ENCODE peak calls at places on chromosomes 1 and 21, in eight cellular contexts. K, L, E, M, U, R, Y and B are unnamed samples. For H3K36me3, the result is how much of the 10 kb centered on the place peaks cover.

GRCh38 chr1:23720256-23720995 is 22.8 kb upstream of the ELOA start:
- DNase-seq in K (no peak), L (no peak), E (no peak), M (no peak), U (no peak), R (no peak), Y (no peak), B (no peak)

GRCh38 chr1:46451948-46452930 is 37.4 kb upstream of the DMBX1 start:
- DNase-seq in K (no peak), L (no peak), E (peak), M (no peak), U (no peak), R (no peak), Y (no peak), B (no peak)

GRCh38 chr1:197171531-197171930 is 25.1 kb upstream of the ASPM start:
- DNase-seq in K (peak), L (no peak), E (no peak), M (no peak), U (no peak), R (no peak), Y (no peak), B (no peak)

GRCh38 chr1:50308883-50309282 is 114.4 kb downstream of the DMRTA2 start:
- DNase-seq in K (peak), L (no peak), E (no peak), M (no peak), U (no peak), R (peak), Y (peak), B (peak)

GRCh38 chr1:39737546-39738169 is 1.0 kb upstream of the PPIE start:
- DNase-seq in K (peak), L (no peak), E (no peak), M (no peak), U (no peak), R (no peak), Y (no peak), B (no peak)

GRCh38 chr1:94597701-94598100 is 56.1 kb upstream of the F3 start:
- DNase-seq in K (peak), L (no peak), E (no peak), M (no peak), U (no peak), R (no peak), Y (no peak), B (no peak)

GRCh38 chr1:180563013-180563827 is 4.5 kb downstream of the OVAAL start:
- DNase-seq in K (peak), L (no peak), E (no peak), M (no peak), U (no peak), R (no peak), Y (no peak), B (no peak)

GRCh38 chr1:27554777-27555699 is 48.9 kb downstream of the AHDC1 start:
- DNase-seq in K (no peak), L (no peak), E (peak), M (no peak), U (peak), R (no peak), Y (no peak), B (no peak)

GRCh38 chr1:36734356-36734755 is 251.6 kb upstream of the CSF3R start:
- DNase-seq in K (no peak), L (no peak), E (no peak), M (no peak), U (no peak), R (no peak), Y (no peak), B (no peak)

GRCh38 chr1:238647877-238648276 is 738.5 kb upstream of the CHRM3 start:
- DNase-seq in K (peak), L (no peak), E (no peak), M (no peak), U (no peak), R (peak), Y (no peak), B (no peak)

GRCh38 chr1:180814258-180814657 is 98.4 kb upstream of the KIAA1614 start:
- DNase-seq in K (no peak), L (no peak), E (no peak), M (no peak), U (no peak), R (no peak), Y (no peak), B (no peak)

GRCh38 chr1:55362558-55362957 is 147.4 kb upstream of the USP24 start:
- DNase-seq in K (peak), L (no peak), E (no peak), M (no peak), U (no peak), R (no peak), Y (peak), B (no peak)

GRCh38 chr1:45334308-45335245 is 5.4 kb upstream of the TOE1 start:
- DNase-seq in K (no peak), L (no peak), E (no peak), M (no peak), U (peak), R (no peak), Y (peak), B (peak)

GRCh38 chr1:89808429-89809117 is 12.3 kb upstream of the LRRC8D start:
- DNase-seq in K (peak), L (no peak), E (no peak), M (no peak), U (no peak), R (no peak), Y (no peak), B (no peak)

GRCh38 chr1:77202746-77203145 is 16.5 kb downstream of the PIGK start:
- DNase-seq in K (no peak), L (no peak), E (no peak), M (no peak), U (no peak), R (no peak), Y (no peak), B (no peak)

GRCh38 chr1:228214921-228215662 is 7.2 kb downstream of the OBSCN start:
- DNase-seq in K (no peak), L (no peak), E (no peak), M (no peak), U (no peak), R (no peak), Y (no peak), B (no peak)

GRCh38 chr1:220894924-220895256 is 15.6 kb downstream of the HLX start:
- DNase-seq in K (no peak), L (no peak), E (no peak), M (peak), U (no peak), R (no peak), Y (no peak), B (no peak)

GRCh38 chr21:25161571-25161970 is 445.7 kb downstream of the MRPL39 start:
- DNase-seq in K (no peak), L (no peak), E (no peak), M (no peak), U (no peak), R (no peak), Y (no peak), B (no peak)
- H3K36me3 ChIP-seq in K (under half), L (under half), E (under half), M (under half), U (under half), R (under half), Y (under half), B (under half)

GRCh38 chr1:150505431-150505830 is 2.5 kb upstream of the ECM1 start:
- DNase-seq in K (no peak), L (no peak), E (no peak), M (no peak), U (no peak), R (no peak), Y (no peak), B (no peak)
- H3K36me3 ChIP-seq in K (under half), L (under half), E (under half), M (under half), U (under half), R (under half), Y (under half), B (under half)

DNA sequence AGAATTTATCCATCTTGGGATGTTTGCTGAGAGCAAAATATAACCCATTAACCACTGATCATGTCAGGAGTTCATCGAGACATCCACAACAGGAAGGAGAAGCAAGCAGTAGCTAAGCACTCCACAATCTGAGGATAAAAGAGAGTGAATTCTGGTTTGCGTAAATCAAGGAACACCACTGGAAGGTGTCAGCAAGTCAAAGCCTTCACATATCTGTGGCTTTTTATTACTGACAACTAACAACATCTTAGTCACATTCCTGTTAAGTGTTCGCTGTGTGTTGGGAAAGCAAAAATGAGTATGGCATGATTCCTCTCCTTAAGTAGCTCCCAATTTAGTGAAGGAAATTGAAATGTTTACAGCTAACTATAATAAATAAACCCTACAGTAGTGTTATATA is 44.5 kb upstream of the DARS2 start:
- DNase-seq in K (no peak), L (no peak), E (no peak), M (no peak), U (no peak), R (no peak), Y (no peak), B (no peak)
- H3K36me3 ChIP-seq in K (under half), L (under half), E (under half), M (under half), U (half or more), R (under half), Y (half or more), B (half or more)

GRCh38 chr1:66951513-66951912 is 26.7 kb downstream of the MIER1 start:
- DNase-seq in K (peak), L (no peak), E (no peak), M (no peak), U (no peak), R (no peak), Y (no peak), B (no peak)
- H3K36me3 ChIP-seq in K (under half), L (under half), E (under half), M (under half), U (half or more), R (under half), Y (half or more), B (under half)

GRCh38 chr21:41753001-41753725 is 13.7 kb downstream of the RIPK4 start:
- DNase-seq in K (no peak), L (no peak), E (no peak), M (no peak), U (no peak), R (no peak), Y (no peak), B (no peak)

GRCh38 chr21:41755934-41756773 is 10.7 kb downstream of the RIPK4 start:
- DNase-seq in K (no peak), L (no peak), E (no peak), M (no peak), U (no peak), R (no peak), Y (peak), B (no peak)

GRCh38 chr21:41752231-41752681 is 14.6 kb downstream of the RIPK4 start:
- DNase-seq in K (peak), L (no peak), E (no peak), M (no peak), U (no peak), R (no peak), Y (no peak), B (no peak)

GRCh38 chr21:41754481-41754891 is 12.4 kb downstream of the RIPK4 start:
- DNase-seq in K (no peak), L (peak), E (no peak), M (no peak), U (no peak), R (no peak), Y (peak), B (no peak)

GRCh38 chr21:41755258-41755933 is 11.5 kb downstream of the RIPK4 start:
- DNase-seq in K (no peak), L (peak), E (no peak), M (no peak), U (no peak), R (no peak), Y (peak), B (no peak)
- H3K36me3 ChIP-seq in K (under half), L (under half), E (under half), M (under half), U (under half), R (under half), Y (under half), B (under half)

GRCh38 chr1:43956234-43956633 is 9.5 kb downstream of the IPO13 start:
- DNase-seq in K (no peak), L (no peak), E (no peak), M (no peak), U (no peak), R (no peak), Y (no peak), B (no peak)

GRCh38 chr1:43957407-43958040 is 10.8 kb downstream of the IPO13 start:
- DNase-seq in K (no peak), L (no peak), E (no peak), M (no peak), U (no peak), R (no peak), Y (no peak), B (no peak)

GRCh38 chr1:43960798-43961197 is 9.0 kb upstream of the DPH2 start:
- DNase-seq in K (no peak), L (no peak), E (no peak), M (no peak), U (no peak), R (no peak), Y (no peak), B (no peak)

GRCh38 chr1:43961692-43962091 is 8.1 kb upstream of the DPH2 start:
- DNase-seq in K (no peak), L (no peak), E (no peak), M (no peak), U (no peak), R (no peak), Y (no peak), B (no peak)

DNA sequence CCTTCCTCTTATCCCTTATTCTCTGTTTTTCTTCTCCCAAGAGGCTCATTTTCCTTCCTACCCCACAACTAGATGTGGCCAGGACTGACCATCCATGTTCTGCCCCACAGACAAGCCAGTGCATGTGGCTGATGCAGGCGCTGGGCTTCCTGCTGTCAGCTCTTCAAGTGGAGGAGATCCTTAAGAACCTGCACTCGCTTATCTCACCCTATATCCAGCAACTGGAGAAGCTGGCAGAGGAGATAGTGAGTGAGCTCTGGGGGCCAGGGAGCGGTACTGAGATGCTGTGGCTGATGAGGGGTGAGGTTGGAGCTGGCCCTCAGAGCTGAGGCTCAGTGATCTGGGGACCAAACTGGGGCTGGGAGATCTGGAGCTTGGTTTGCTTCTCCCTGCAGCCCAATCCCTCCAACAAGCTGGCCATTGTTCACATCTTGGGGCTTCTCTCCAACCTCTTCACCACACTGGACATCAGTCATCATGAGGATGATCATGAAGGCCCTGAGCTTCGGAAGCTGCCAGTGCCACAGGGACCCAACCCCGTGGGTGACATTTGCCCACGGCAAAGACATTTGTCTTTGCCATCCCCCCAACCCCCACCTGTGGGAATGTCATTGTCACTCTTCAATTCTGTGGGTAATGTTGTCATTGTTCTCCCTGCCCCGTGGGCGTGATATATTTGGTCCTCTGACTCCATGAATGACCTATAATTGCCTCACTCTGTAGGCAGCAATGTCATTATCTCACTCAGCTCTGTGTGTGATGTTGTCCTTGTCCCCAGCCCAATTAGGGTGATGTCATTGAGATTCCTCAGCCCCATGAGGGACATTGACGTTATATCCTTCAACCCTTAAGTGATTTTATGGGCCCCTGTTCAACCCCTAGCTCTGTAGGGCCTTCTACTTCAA is 11.2 kb upstream of the DPH2 start:
- DNase-seq in K (no peak), L (no peak), E (no peak), M (no peak), U (no peak), R (no peak), Y (no peak), B (no peak)
- H3K36me3 ChIP-seq in K (under half), L (under half), E (under half), M (under half), U (half or more), R (under half), Y (under half), B (under half)

GRCh38 chr1:154157520-154158306 is 2.8 kb upstream of the NUP210L start:
- DNase-seq in K (peak), L (no peak), E (no peak), M (no peak), U (no peak), R (peak), Y (peak), B (peak)
- H3K36me3 ChIP-seq in K (under half), L (under half), E (under half), M (under half), U (half or more), R (under half), Y (half or more), B (under half)

DNA sequence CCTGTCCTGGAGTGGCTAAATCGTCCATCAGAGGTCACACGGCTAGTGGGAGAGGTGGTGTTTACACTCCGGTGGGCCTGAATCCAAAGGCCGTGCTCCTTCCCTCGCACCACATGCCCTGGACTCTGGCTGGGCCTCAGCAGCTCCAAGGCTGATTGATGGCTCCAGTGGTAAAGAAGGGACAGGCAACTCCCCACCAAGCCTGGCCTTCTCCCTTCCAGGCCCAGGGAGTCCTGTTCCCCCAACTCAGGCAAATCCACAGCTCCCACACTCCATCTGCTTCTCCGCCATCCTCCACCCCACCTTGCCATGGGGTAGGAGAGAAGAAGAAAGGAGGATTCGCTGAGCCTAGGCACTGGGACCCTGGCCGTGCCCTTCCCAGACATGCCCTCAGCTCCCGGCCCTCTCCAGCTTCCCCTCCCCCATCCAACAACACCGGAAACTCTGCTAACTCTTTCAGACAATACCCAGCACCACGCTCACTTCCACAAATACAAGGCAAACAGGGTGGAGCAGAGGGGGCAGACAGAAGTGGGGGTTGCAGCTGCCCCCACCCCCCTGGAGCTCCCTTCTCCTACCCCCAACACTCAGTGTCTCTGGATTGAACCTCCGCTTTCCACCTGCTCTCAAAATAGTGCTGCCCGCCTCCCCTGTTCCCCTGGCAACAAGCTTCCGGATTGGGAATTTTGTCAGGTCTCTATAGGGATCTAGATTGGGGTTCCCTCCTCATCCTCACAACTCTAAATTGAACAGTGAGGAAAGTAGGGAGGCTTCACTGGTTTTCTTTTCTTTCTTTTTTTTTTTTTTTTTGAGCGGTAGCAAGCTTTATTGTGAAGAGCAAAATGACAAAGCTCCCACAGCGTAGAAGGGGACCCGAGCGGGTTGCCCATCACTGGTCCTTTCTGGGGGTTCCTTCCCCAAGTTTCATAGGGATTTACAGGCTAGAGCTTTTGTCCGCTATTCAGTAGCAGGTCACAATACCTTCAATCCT is 10.6 kb downstream of the ARHGEF2 start:
- DNase-seq in K (no peak), L (no peak), E (peak), M (no peak), U (no peak), R (no peak), Y (no peak), B (no peak)
- H3K36me3 ChIP-seq in K (under half), L (under half), E (under half), M (under half), U (half or more), R (under half), Y (half or more), B (under half)

GRCh38 chr1:153742411-153743142 is 14.7 kb downstream of the INTS3 start:
- DNase-seq in K (peak), L (peak), E (no peak), M (no peak), U (no peak), R (no peak), Y (no peak), B (peak)
- H3K36me3 ChIP-seq in K (under half), L (under half), E (under half), M (under half), U (half or more), R (under half), Y (half or more), B (under half)